ENCODE peak calls at places on chromosomes 13 and 19, in seven cellular contexts. Q is HEK293T, I is WTC11, H is K562, T is HCT116, N is H1, M is HepG2. Z is an unnamed sample.

GRCh38 chr19:35846038-35846668 is 6.2 kb downstream of the NPHS1 start:
- DNase-seq in Q (no peak), I (peak), H (no peak), T (no peak), N (peak), M (no peak), Z (no peak)

GRCh38 chr13:111976474-111977183 is 90.3 kb upstream of the SOX1 start:
- DNase-seq in Q (no peak), I (no peak), H (no peak), T (no peak), N (no peak), M (no peak), Z (no peak)

GRCh38 chr19:35713904-35714440 is 3.8 kb upstream of the KMT2B start:
- DNase-seq in Q (no peak), I (no peak), H (no peak), T (no peak), N (no peak), M (no peak), Z (no peak)

GRCh38 chr13:72403396-72404010 is 323.9 kb downstream of the MZT1 start:
- DNase-seq in Q (no peak), I (no peak), H (no peak), T (no peak), N (no peak), M (no peak), Z (no peak)

GRCh38 chr13:86870388-86870966 is 800.7 kb upstream of the SLITRK5 start:
- DNase-seq in Q (no peak), I (no peak), H (peak), T (no peak), N (no peak), M (peak), Z (no peak)

GRCh38 chr13:84605927-84606326 is 723.7 kb upstream of the SLITRK1 start:
- DNase-seq in Q (no peak), I (peak), H (no peak), T (no peak), N (no peak), M (no peak), Z (no peak)

GRCh38 chr13:40251343-40252032 is 415.0 kb downstream of the FOXO1 start:
- DNase-seq in Q (no peak), I (no peak), H (no peak), T (no peak), N (no peak), M (no peak), Z (no peak)

GRCh38 chr13:25630327-25630726 is 258.6 kb downstream of the ATP8A2 start:
- DNase-seq in Q (no peak), I (no peak), H (no peak), T (no peak), N (no peak), M (no peak), Z (no peak)

GRCh38 chr19:13082192-13083007 is 20.3 kb downstream of the LYL1 start:
- DNase-seq in Q (peak), I (peak), H (peak), T (no peak), N (no peak), M (peak), Z (no peak)

GRCh38 chr19:23777216-23777615 is 18.5 kb upstream of the ZNF681 start:
- DNase-seq in Q (no peak), I (no peak), H (no peak), T (no peak), N (no peak), M (no peak), Z (no peak)

GRCh38 chr19:7515471-7516226 is at the start of gene ZNF358:
- DNase-seq in Q (peak), I (peak), H (peak), T (no peak), N (peak), M (peak), Z (no peak)

GRCh38 chr13:97256343-97256783 is 34.2 kb downstream of the MBNL2 start:
- DNase-seq in Q (no peak), I (no peak), H (peak), T (peak), N (no peak), M (peak), Z (no peak)

GRCh38 chr19:5407356-5407755 is 47.9 kb upstream of the ZNRF4 start:
- DNase-seq in Q (peak), I (no peak), H (peak), T (peak), N (no peak), M (peak), Z (no peak)

GRCh38 chr19:45657520-45658163 is 10.4 kb upstream of the GIPR start:
- DNase-seq in Q (no peak), I (no peak), H (no peak), T (no peak), N (no peak), M (peak), Z (no peak)

GRCh38 chr13:66212511-66212910 is 1017.6 kb downstream of the PCDH9 start:
- DNase-seq in Q (no peak), I (no peak), H (no peak), T (no peak), N (no peak), M (no peak), Z (no peak)

GRCh38 chr19:16266586-16266942 is 58.1 kb upstream of the KLF2 start:
- DNase-seq in Q (no peak), I (no peak), H (no peak), T (no peak), N (no peak), M (no peak), Z (no peak)

GRCh38 chr19:57872450-57872849 is 16.4 kb downstream of the ZNF814 start:
- DNase-seq in Q (no peak), I (no peak), H (no peak), T (no peak), N (no peak), M (no peak), Z (no peak)

GRCh38 chr13:60467098-60467497 is 70.1 kb downstream of the TDRD3 start:
- DNase-seq in Q (no peak), I (no peak), H (no peak), T (no peak), N (no peak), M (no peak), Z (no peak)

GRCh38 chr19:18895038-18895827 is 725 bp downstream of the CERS1 start:
- DNase-seq in Q (peak), I (peak), H (peak), T (peak), N (peak), M (peak), Z (no peak)

GRCh38 chr19:784541-784940 is 12.7 kb upstream of the PTBP1 start:
- DNase-seq in Q (no peak), I (no peak), H (no peak), T (no peak), N (no peak), M (no peak), Z (no peak)

GRCh38 chr19:55600336-55601028 is 394 bp downstream of the ZNF524 start:
- DNase-seq in Q (no peak), I (peak), H (no peak), T (no peak), N (peak), M (no peak), Z (no peak)

GRCh38 chr13:96821971-96822370 is 172.3 kb downstream of the OXGR1 start:
- DNase-seq in Q (no peak), I (no peak), H (no peak), T (no peak), N (no peak), M (no peak), Z (no peak)

GRCh38 chr19:1020868-1021425 is at the start of gene TMEM259:
- DNase-seq in Q (peak), I (peak), H (peak), T (peak), N (peak), M (peak), Z (peak)

GRCh38 chr13:46386996-46387851 is at the start of gene RUBCNL:
- DNase-seq in Q (peak), I (peak), H (no peak), T (peak), N (peak), M (no peak), Z (no peak)

GRCh38 chr19:23882493-23882892 is 32.2 kb upstream of the ZNF726 start:
- DNase-seq in Q (no peak), I (no peak), H (no peak), T (no peak), N (no peak), M (peak), Z (no peak)

GRCh38 chr19:20107301-20107700 is 29.5 kb downstream of the ZNF90 start:
- DNase-seq in Q (no peak), I (no peak), H (no peak), T (no peak), N (peak), M (no peak), Z (no peak)

GRCh38 chr13:73059460-73060250 is 850 bp downstream of the KLF5 start:
- DNase-seq in Q (peak), I (peak), H (peak), T (no peak), N (no peak), M (peak), Z (no peak)

GRCh38 chr19:15265849-15266248 is 33.6 kb upstream of the EPHX3 start:
- DNase-seq in Q (no peak), I (no peak), H (no peak), T (no peak), N (no peak), M (no peak), Z (no peak)

GRCh38 chr19:11078893-11079292 is 10.4 kb upstream of the LDLR start:
- DNase-seq in Q (no peak), I (no peak), H (no peak), T (no peak), N (no peak), M (peak), Z (no peak)

GRCh38 chr13:35139591-35139990 is 197.5 kb downstream of the NBEA start:
- DNase-seq in Q (no peak), I (no peak), H (no peak), T (no peak), N (no peak), M (no peak), Z (no peak)

GRCh38 chr19:18790566-18791314 is at the start of gene COMP:
- DNase-seq in Q (no peak), I (peak), H (no peak), T (no peak), N (peak), M (no peak), Z (no peak)

GRCh38 chr13:79457948-79458347 is 23.0 kb upstream of the NDFIP2 start:
- DNase-seq in Q (peak), I (no peak), H (peak), T (no peak), N (no peak), M (no peak), Z (no peak)

GRCh38 chr13:80047406-80047805 is 293.5 kb downstream of the SPRY2 start:
- DNase-seq in Q (no peak), I (no peak), H (no peak), T (no peak), N (no peak), M (no peak), Z (no peak)

GRCh38 chr13:48783831-48784230 is 130.1 kb downstream of the CYSLTR2 start:
- DNase-seq in Q (no peak), I (no peak), H (no peak), T (no peak), N (no peak), M (no peak), Z (no peak)

DNA sequence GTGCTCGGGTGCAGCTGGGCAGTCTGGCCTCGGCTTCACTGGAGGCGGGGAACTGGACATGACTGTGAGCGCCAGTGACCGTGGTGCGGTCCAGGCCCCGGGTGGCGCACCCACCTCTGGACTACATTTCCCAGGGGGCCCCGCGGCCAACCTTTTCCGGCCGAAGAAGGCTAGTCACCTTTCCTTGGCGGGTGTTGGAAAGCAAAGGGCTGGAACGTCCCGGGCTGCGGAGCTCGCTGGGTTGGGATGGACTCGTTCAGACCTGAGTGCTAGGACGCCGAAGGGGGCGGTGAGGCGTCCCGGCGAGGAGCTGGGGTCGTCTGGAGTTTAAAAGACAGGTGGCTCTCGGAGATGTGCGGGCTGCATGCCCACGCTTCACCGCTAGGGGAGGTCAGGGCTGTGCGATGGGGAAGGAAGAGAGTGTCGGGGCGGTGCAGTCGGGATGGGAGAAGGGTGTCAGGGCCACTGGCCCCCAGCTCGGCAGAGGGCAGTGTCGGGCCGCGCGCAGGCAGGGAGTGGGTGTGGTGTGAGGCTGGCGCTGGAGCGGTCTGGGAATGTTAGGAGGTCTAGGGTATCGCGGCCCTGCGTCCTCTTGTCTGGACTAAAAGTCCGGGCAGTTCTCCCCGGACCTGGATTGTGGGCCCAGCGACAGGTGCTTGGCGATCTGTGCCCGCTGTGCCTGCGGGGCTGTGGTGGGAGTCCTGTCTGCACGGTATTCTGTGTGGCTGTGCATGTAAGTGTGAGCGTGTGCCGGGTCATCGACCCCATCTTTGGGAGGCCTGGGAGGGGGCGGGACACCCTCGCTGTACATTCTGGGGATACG is 57.1 kb downstream of the ZNF568 start:
- DNase-seq in Q (no peak), I (peak), H (peak), T (no peak), N (no peak), M (no peak), Z (peak)
- TF ChIP-seq SP1 in Q (no peak), I (peak), H (no peak), T (no peak), N (no peak), M (no peak), Z (no peak)

GRCh38 chr19:40976134-40976533 is 14.9 kb upstream of the CYP2B6 start:
- DNase-seq in Q (no peak), I (no peak), H (no peak), T (no peak), N (no peak), M (no peak), Z (peak)
- TF ChIP-seq SP1 in Q (no peak), I (no peak), H (no peak), T (no peak), N (no peak), M (no peak), Z (no peak)

GRCh38 chr13:41557719-41558118 is 100.4 kb downstream of the RGCC start:
- DNase-seq in Q (no peak), I (no peak), H (no peak), T (no peak), N (no peak), M (no peak), Z (no peak)

GRCh38 chr13:41554626-41555386 is 97.5 kb downstream of the RGCC start:
- DNase-seq in Q (no peak), I (no peak), H (no peak), T (no peak), N (no peak), M (no peak), Z (peak)

GRCh38 chr13:41550239-41550638 is 92.9 kb downstream of the RGCC start:
- DNase-seq in Q (no peak), I (no peak), H (no peak), T (no peak), N (peak), M (no peak), Z (no peak)

GRCh38 chr13:41552031-41552430 is 94.7 kb downstream of the RGCC start:
- DNase-seq in Q (no peak), I (no peak), H (no peak), T (no peak), N (no peak), M (no peak), Z (no peak)

GRCh38 chr13:41554180-41554579 is 96.8 kb downstream of the RGCC start:
- DNase-seq in Q (no peak), I (no peak), H (no peak), T (no peak), N (no peak), M (no peak), Z (no peak)
- TF ChIP-seq SP1 in Q (no peak), I (no peak), H (no peak), T (no peak), N (no peak), M (no peak), Z (no peak)

DNA sequence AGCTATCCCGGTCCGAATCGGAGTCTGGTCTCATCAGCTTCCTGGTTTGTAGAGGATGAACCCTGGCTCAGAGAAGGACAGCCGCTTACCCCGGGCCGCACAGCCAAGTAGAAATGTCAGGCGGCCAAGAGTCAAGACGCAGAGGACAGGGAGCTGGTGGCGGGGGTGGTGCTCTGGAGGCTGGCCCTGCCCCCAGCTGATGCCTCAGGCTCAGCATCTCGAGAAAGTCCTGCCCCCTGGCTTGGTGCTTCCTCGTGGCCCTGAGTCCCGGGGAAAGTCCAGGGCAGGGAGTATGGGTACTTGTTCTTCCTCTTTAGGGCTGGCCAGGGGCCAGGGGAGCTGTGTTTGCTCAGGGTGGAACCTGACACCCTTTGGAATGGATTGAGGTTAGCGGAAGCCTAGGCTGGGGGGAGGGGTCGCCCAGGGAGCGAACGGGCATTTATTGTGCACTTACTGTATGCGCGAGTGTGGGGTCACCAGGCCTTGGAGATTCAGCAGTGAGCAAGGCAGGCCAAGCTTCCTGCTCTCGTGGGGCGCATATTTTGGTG is 2.2 kb downstream of the TJP3 start:
- DNase-seq in Q (no peak), I (peak), H (peak), T (peak), N (peak), M (peak), Z (no peak)
- TF ChIP-seq SP1 in Q (no peak), I (peak), H (peak), T (peak), N (peak), M (no peak), Z (no peak)

DNA sequence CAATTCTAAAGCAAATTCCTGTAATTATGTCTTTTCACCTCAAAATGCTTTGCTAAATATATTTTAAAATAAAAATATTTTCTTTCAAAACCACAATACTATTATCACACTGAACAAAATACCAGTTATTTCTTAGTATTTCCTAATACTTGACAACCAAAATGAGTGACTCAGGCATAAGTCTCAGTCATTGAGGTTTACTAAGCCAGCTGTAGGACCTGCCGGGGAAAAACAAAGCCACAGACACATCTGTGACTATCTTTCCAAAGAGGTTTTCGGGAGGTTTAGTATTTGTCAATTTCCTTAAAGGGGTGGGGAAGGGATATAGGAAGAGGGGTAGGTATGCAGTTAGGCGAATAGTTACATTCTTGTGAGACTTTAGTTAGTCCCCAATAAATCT is 3.2 kb upstream of the ZNF235 start:
- DNase-seq in Q (no peak), I (no peak), H (no peak), T (no peak), N (no peak), M (no peak), Z (no peak)
- TF ChIP-seq SP1 in Q (no peak), I (no peak), H (no peak), T (no peak), N (no peak), M (no peak), Z (no peak)

GRCh38 chr13:110685305-110685704 is 20.6 kb downstream of the CARS2 start:
- DNase-seq in Q (no peak), I (no peak), H (no peak), T (no peak), N (no peak), M (no peak), Z (no peak)
- TF ChIP-seq SP1 in Q (no peak), I (no peak), H (no peak), T (no peak), N (no peak), M (no peak), Z (no peak)

DNA sequence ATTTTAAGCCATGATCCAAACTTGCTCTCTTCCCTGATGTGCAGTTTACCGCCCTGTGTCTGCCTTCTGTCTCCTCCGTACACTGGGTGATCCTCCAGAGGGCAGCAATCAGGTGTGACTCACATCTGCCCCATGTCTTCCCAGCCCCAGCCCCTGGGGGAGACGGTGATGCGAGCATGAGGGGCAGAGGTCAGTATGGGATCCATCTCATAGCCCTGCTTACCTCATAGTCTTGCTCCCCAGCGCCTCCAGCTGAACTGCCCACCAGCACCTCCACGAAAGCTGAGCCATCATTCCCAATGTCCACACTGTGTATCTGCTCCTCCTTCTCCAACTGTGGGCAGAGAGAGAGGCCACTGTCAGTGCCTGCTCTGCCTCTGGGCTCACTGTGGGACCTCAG is 14.6 kb downstream of the XRCC1 start:
- DNase-seq in Q (peak), I (peak), H (peak), T (no peak), N (no peak), M (peak), Z (no peak)
- TF ChIP-seq SP1 in Q (no peak), I (no peak), H (no peak), T (no peak), N (no peak), M (no peak), Z (no peak)

DNA sequence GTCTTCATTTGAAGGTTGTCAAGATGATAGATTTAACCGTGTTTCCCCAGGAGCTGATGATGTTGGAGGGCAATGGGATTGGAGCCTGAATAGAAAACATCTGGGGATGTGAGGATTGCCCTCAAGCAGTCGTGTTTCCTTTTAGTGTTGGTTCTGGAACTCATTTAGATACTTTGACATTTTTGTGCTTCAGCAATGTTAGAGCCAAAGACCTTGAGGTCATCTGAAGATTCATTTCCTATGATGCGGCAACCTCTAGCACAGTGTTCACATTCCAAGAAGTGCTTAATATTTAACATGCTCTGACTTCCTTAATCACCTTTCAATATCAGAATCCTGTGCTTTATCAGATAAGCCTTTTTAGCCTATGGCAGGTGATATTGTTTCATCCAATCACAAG is 82.7 kb downstream of the SLC10A2 start:
- DNase-seq in Q (no peak), I (no peak), H (no peak), T (no peak), N (no peak), M (no peak), Z (no peak)
- TF ChIP-seq SP1 in Q (no peak), I (no peak), H (no peak), T (no peak), N (no peak), M (no peak), Z (no peak)